ENCODE peak calls at places on chromosome 3, in seven cellular contexts. One of them, this sample, is unnamed.

GRCh38 chr3:192005989-192006388 is 545.0 kb downstream of the PYDC2 start:
- DNase-seq in activated T-cell treated with anti-CD3 and anti-CD28 coated beads for 1 hour: no peak
- DNase-seq in mucosa of descending colon: no peak
- DNase-seq in iPS DF 19.7: no peak
- DNase-seq in CD8-positive, alpha-beta memory T cell: no peak
- DNase-seq in D341Med: no peak
- DNase-seq in GM12865: no peak
- DNase-seq in this sample: no peak

GRCh38 chr3:138009476-138010272 is at the start of gene CLDN18:
- DNase-seq in activated T-cell treated with anti-CD3 and anti-CD28 coated beads for 1 hour: no peak
- DNase-seq in mucosa of descending colon: no peak
- DNase-seq in iPS DF 19.7: no peak
- DNase-seq in CD8-positive, alpha-beta memory T cell: no peak
- DNase-seq in D341Med: no peak
- DNase-seq in GM12865: no peak
- DNase-seq in this sample: no peak

GRCh38 chr3:194089357-194090177 is 46.4 kb upstream of the HES1 start:
- DNase-seq in activated T-cell treated with anti-CD3 and anti-CD28 coated beads for 1 hour: no peak
- DNase-seq in mucosa of descending colon: no peak
- DNase-seq in iPS DF 19.7: no peak
- DNase-seq in CD8-positive, alpha-beta memory T cell: no peak
- DNase-seq in D341Med: no peak
- DNase-seq in GM12865: no peak
- DNase-seq in this sample: peak

GRCh38 chr3:61688307-61688695 is 126.9 kb downstream of the PTPRG start:
- DNase-seq in activated T-cell treated with anti-CD3 and anti-CD28 coated beads for 1 hour: no peak
- DNase-seq in mucosa of descending colon: no peak
- DNase-seq in iPS DF 19.7: peak
- DNase-seq in CD8-positive, alpha-beta memory T cell: no peak
- DNase-seq in D341Med: no peak
- DNase-seq in GM12865: no peak
- DNase-seq in this sample: peak

GRCh38 chr3:194148383-194148782 is 12.4 kb downstream of the HES1 start:
- DNase-seq in activated T-cell treated with anti-CD3 and anti-CD28 coated beads for 1 hour: no peak
- DNase-seq in mucosa of descending colon: peak
- DNase-seq in iPS DF 19.7: no peak
- DNase-seq in CD8-positive, alpha-beta memory T cell: no peak
- DNase-seq in D341Med: no peak
- DNase-seq in GM12865: no peak
- DNase-seq in this sample: no peak

GRCh38 chr3:89957461-89957860 is 850.0 kb downstream of the EPHA3 start:
- DNase-seq in activated T-cell treated with anti-CD3 and anti-CD28 coated beads for 1 hour: no peak
- DNase-seq in mucosa of descending colon: no peak
- DNase-seq in iPS DF 19.7: no peak
- DNase-seq in CD8-positive, alpha-beta memory T cell: no peak
- DNase-seq in D341Med: no peak
- DNase-seq in GM12865: no peak
- DNase-seq in this sample: no peak

GRCh38 chr3:177905895-177906511 is 630.2 kb upstream of the KCNMB2 start:
- DNase-seq in activated T-cell treated with anti-CD3 and anti-CD28 coated beads for 1 hour: no peak
- DNase-seq in mucosa of descending colon: no peak
- DNase-seq in iPS DF 19.7: no peak
- DNase-seq in CD8-positive, alpha-beta memory T cell: no peak
- DNase-seq in D341Med: no peak
- DNase-seq in GM12865: no peak
- DNase-seq in this sample: no peak

GRCh38 chr3:159586587-159587202 is 401.9 kb upstream of the IL12A start:
- DNase-seq in activated T-cell treated with anti-CD3 and anti-CD28 coated beads for 1 hour: no peak
- DNase-seq in mucosa of descending colon: no peak
- DNase-seq in iPS DF 19.7: peak
- DNase-seq in CD8-positive, alpha-beta memory T cell: no peak
- DNase-seq in D341Med: peak
- DNase-seq in GM12865: no peak
- DNase-seq in this sample: peak

GRCh38 chr3:169232863-169233262 is 430.6 kb downstream of the MECOM start:
- DNase-seq in activated T-cell treated with anti-CD3 and anti-CD28 coated beads for 1 hour: no peak
- DNase-seq in mucosa of descending colon: no peak
- DNase-seq in iPS DF 19.7: no peak
- DNase-seq in CD8-positive, alpha-beta memory T cell: no peak
- DNase-seq in D341Med: no peak
- DNase-seq in GM12865: no peak
- DNase-seq in this sample: no peak

GRCh38 chr3:12557472-12558105 is 702 bp downstream of the MKRN2 start:
- DNase-seq in activated T-cell treated with anti-CD3 and anti-CD28 coated beads for 1 hour: no peak
- DNase-seq in mucosa of descending colon: no peak
- DNase-seq in iPS DF 19.7: no peak
- DNase-seq in CD8-positive, alpha-beta memory T cell: no peak
- DNase-seq in D341Med: no peak
- DNase-seq in GM12865: peak
- DNase-seq in this sample: peak

This sample was measured in NCI-H82.